ENCODE peak calls at places on chromosomes 1 and 21, in four cellular contexts. N is adrenal gland, F is heart left ventricle, C is A549. H is an unnamed sample.

GRCh38 chr1:226993676-226994356 is 53.7 kb downstream of the COQ8A start:
- DNase-seq in C (no peak), N (no peak), F (no peak), H (no peak)

GRCh38 chr1:212721388-212722247 is 22.0 kb upstream of the BATF3 start:
- DNase-seq in C (peak; percentile 55), F (no peak), N (no peak), H (peak; percentile 45)

GRCh38 chr1:162892916-162893714 is 32.1 kb upstream of the CCDC190 start:
- DNase-seq in N (no peak), F (no peak), C (no peak), H (no peak)

GRCh38 chr1:227786673-227787512 is 28.6 kb upstream of the PRSS38 start:
- DNase-seq in N (peak; percentile 64), C (no peak), F (no peak), H (no peak)

GRCh38 chr1:240169188-240169587 is 77.5 kb downstream of the FMN2 start:
- DNase-seq in C (peak; percentile 41), F (no peak), N (no peak), H (peak; percentile 23)

GRCh38 chr1:101236546-101237228 is at the start of gene S1PR1:
- DNase-seq in F (peak; percentile 92), C (no peak), N (peak; percentile 78), H (peak; percentile 25)

GRCh38 chr1:94383966-94384408 is 34.2 kb upstream of the ABCD3 start:
- DNase-seq in F (no peak), N (no peak), C (peak; percentile 93), H (no peak)

GRCh38 chr1:6991271-6991670 is 206.0 kb downstream of the CAMTA1 start:
- DNase-seq in C (peak; percentile 13), F (no peak), N (no peak), H (peak; percentile 73)

GRCh38 chr21:39251326-39251725 is 62.1 kb downstream of the BRWD1 start:
- DNase-seq in C (no peak), F (no peak), N (no peak), H (no peak)

GRCh38 chr1:86156571-86157455 is at the start of gene COL24A1:
- DNase-seq in C (no peak), N (peak; percentile 44), F (peak; percentile 69), H (peak; percentile 19)
- H3K27ac ChIP-seq in C (no peak within 1 kb of the TSS), N (no peak within 1 kb of the TSS), F (peak within 1 kb of the TSS; percentile 58), H (no peak within 1 kb of the TSS)

DNA sequence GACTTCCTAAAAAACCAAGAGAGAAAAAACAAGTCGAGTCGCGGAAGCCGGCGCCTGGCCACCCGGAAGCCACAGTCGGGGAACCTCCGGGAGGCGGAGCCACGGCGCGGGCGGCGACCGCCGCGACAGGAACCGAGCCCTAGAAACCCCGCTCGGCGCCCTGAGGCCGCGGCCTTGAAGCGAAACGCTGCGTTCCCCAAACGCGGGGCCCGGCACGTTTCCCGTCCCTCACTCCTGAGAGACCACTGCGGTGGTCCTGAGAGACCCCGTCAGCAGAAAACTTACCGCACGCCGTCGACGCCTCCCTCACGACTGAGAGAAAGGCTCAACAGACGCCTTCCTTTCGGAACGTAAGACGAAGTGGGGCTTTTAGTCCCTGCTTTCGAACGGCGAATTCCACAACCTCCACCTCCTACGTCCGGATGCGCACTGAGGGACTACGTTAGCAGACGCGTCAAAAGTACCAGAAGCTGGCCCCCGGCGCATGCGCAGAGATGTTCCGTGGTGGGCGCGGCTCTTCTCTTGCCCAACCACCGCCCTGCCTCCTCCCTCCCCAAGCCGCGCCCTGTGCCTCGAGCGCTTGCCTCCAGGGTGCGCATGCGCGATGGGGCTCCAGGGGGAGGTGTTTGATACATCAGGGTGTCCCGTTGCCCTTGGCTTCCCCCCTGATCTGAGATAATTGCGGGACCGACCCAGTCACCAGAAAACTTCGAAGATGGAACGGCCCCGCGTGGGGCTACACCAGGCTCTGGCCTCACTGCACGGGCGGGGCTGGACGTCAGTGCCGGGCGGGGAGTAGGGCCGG is at the start of gene RSRP1:
- DNase-seq in C (peak; percentile 96), F (peak; percentile 100), N (peak; percentile 99), H (peak; percentile 99)
- TF ChIP-seq CTCF in C (no peak), F (no peak), N (peak; percentile 6), H (no peak)

GRCh38 chr1:160685266-160685665 is 26.4 kb downstream of the CD48 start:
- DNase-seq in N (no peak), C (no peak), F (no peak), H (no peak)

GRCh38 chr1:160681891-160682140 is 29.8 kb downstream of the CD48 start:
- DNase-seq in F (no peak), N (no peak), C (no peak), H (no peak)

GRCh38 chr1:160680399-160680798 is 31.2 kb downstream of the CD48 start:
- DNase-seq in F (no peak), N (no peak), C (no peak), H (no peak)

GRCh38 chr1:160681067-160681890 is 30.3 kb downstream of the CD48 start:
- DNase-seq in N (peak; percentile 74), C (peak; percentile 84), F (peak; percentile 84), H (peak; percentile 20)

GRCh38 chr1:160682983-160683886 is 28.4 kb downstream of the CD48 start:
- DNase-seq in N (no peak), C (no peak), F (no peak), H (no peak)
- H3K27ac ChIP-seq in N (no peak overlapping the region), C (no peak overlapping the region), F (no peak overlapping the region), H (no peak overlapping the region)

GRCh38 chr1:72557446-72558049 is 275.2 kb upstream of the NEGR1 start:
- DNase-seq in C (no peak), N (no peak), F (no peak), H (no peak)
- TF ChIP-seq CTCF in C (no peak), N (no peak), F (peak; percentile 40), H (no peak)

H was measured in RWPE1.